ENCODE peak calls at places on chromosomes 13 and 19, in five cellular contexts. G is nephron progenitor cell, K is A549, V is astrocyte, P is AG09319. E is an unnamed sample.

GRCh38 chr13:33015791-33016323 is 366 bp upstream of the KL start:
- DNase-seq in G (peak), K (no peak), V (no peak), P (no peak), E (peak)

GRCh38 chr19:4504874-4505569 is 13.3 kb downstream of the PLIN4 start:
- DNase-seq in G (no peak), K (no peak), V (no peak), P (no peak), E (no peak)

GRCh38 chr13:42393573-42394360 is 121.8 kb downstream of the AKAP11 start:
- DNase-seq in G (no peak), K (no peak), V (no peak), P (no peak), E (no peak)

GRCh38 chr13:85651440-85651839 is 147.8 kb downstream of the SLITRK6 start:
- DNase-seq in G (no peak), K (no peak), V (peak), P (no peak), E (no peak)

GRCh38 chr13:27354379-27354778 is 70.0 kb upstream of the GTF3A start:
- DNase-seq in G (no peak), K (no peak), V (peak), P (peak), E (no peak)

GRCh38 chr13:27933580-27934328 is 14.0 kb downstream of the PDX1 start:
- DNase-seq in G (no peak), K (no peak), V (no peak), P (no peak), E (peak)

GRCh38 chr13:112774448-112774792 is 84.6 kb downstream of the ATP11A start:
- DNase-seq in G (no peak), K (no peak), V (no peak), P (no peak), E (no peak)

GRCh38 chr19:51366050-51366998 is at the start of gene ETFB:
- DNase-seq in G (peak), K (peak), V (peak), P (peak), E (peak)

GRCh38 chr19:35451278-35452096 is 3.4 kb downstream of the FFAR2 start:
- DNase-seq in G (no peak), K (no peak), V (no peak), P (no peak), E (no peak)

GRCh38 chr19:41998246-41999020 is 4.4 kb upstream of the ATP1A3 start:
- DNase-seq in G (peak), K (peak), V (no peak), P (no peak), E (peak)

GRCh38 chr19:355134-355533 is 10.5 kb upstream of the MIER2 start:
- DNase-seq in G (no peak), K (no peak), V (no peak), P (no peak), E (no peak)

GRCh38 chr13:73945371-73945770 is 188.8 kb downstream of the KLF12 start:
- DNase-seq in G (no peak), K (no peak), V (no peak), P (no peak), E (no peak)

GRCh38 chr13:75217949-75218348 is 264.0 kb downstream of the TBC1D4 start:
- DNase-seq in G (no peak), K (no peak), V (peak), P (peak), E (no peak)

GRCh38 chr13:42064259-42064658 is 15.8 kb downstream of the DGKH start:
- DNase-seq in G (no peak), K (no peak), V (peak), P (no peak), E (no peak)

GRCh38 chr13:91058066-91058465 is 289.4 kb upstream of the MIR17HG start:
- DNase-seq in G (peak), K (peak), V (peak), P (no peak), E (no peak)

GRCh38 chr13:93736909-93737308 is 510.3 kb downstream of the GPC6 start:
- DNase-seq in G (no peak), K (no peak), V (no peak), P (no peak), E (no peak)

GRCh38 chr19:10660346-10660745 is 6.2 kb downstream of the ILF3 start:
- DNase-seq in G (no peak), K (no peak), V (no peak), P (no peak), E (no peak)

GRCh38 chr13:64928704-64929499 is 2301.2 kb downstream of the PCDH9 start:
- DNase-seq in G (no peak), K (peak), V (peak), P (no peak), E (no peak)

GRCh38 chr13:113596321-113597200 is 12.0 kb downstream of the TFDP1 start:
- DNase-seq in G (no peak), K (no peak), V (no peak), P (no peak), E (no peak)

GRCh38 chr19:17346109-17346671 is 8.8 kb downstream of the GTPBP3 start:
- DNase-seq in G (peak), K (peak), V (no peak), P (no peak), E (peak)

GRCh38 chr13:60562081-60562764 is 165.2 kb downstream of the TDRD3 start:
- DNase-seq in G (no peak), K (no peak), V (no peak), P (no peak), E (no peak)

GRCh38 chr19:38210458-38210987 is 13.5 kb downstream of the DPF1 start:
- DNase-seq in G (peak), K (no peak), V (no peak), P (no peak), E (no peak)

GRCh38 chr13:75541287-75541686 is 3.6 kb upstream of the COMMD6 start:
- DNase-seq in G (no peak), K (no peak), V (no peak), P (no peak), E (no peak)

GRCh38 chr19:58336216-58336615 is 9.4 kb downstream of the ZSCAN22 start:
- DNase-seq in G (no peak), K (no peak), V (no peak), P (no peak), E (no peak)

GRCh38 chr13:35994131-35994966 is 136.8 kb downstream of the DCLK1 start:
- DNase-seq in G (no peak), K (no peak), V (peak), P (peak), E (no peak)

GRCh38 chr13:66528903-66529576 is 701.1 kb downstream of the PCDH9 start:
- DNase-seq in G (no peak), K (no peak), V (peak), P (no peak), E (no peak)

GRCh38 chr13:49995535-49996165 is 1.2 kb upstream of the TRIM13 start:
- DNase-seq in G (no peak), K (no peak), V (peak), P (no peak), E (no peak)

GRCh38 chr13:98959775-98960325 is 18.0 kb downstream of the DOCK9 start:
- DNase-seq in G (no peak), K (no peak), V (no peak), P (no peak), E (no peak)

GRCh38 chr13:72163671-72164070 is 296.7 kb upstream of the DACH1 start:
- DNase-seq in G (no peak), K (no peak), V (peak), P (no peak), E (no peak)

GRCh38 chr13:76522083-76522755 is 364.0 kb downstream of the KCTD12 start:
- DNase-seq in G (no peak), K (no peak), V (peak), P (no peak), E (no peak)

GRCh38 chr13:106772202-106772601 is 204.3 kb upstream of the ARGLU1 start:
- DNase-seq in G (no peak), K (no peak), V (no peak), P (no peak), E (no peak)

GRCh38 chr19:58519087-58519354 is 589 bp downstream of the ZBTB45 start:
- DNase-seq in G (peak), K (peak), V (peak), P (peak), E (peak)

GRCh38 chr19:37950471-37951175 is 43.6 kb downstream of the SIPA1L3 start:
- DNase-seq in G (no peak), K (no peak), V (no peak), P (no peak), E (no peak)

GRCh38 chr13:109610517-109610916 is 175.9 kb downstream of the IRS2 start:
- DNase-seq in G (peak), K (peak), V (no peak), P (no peak), E (peak)

GRCh38 chr13:31909889-31910551 is 121.6 kb upstream of the FRY start:
- DNase-seq in G (peak), K (peak), V (peak), P (no peak), E (peak)

GRCh38 chr19:2089001-2089711 is 7.0 kb downstream of the MOB3A start:
- DNase-seq in G (no peak), K (no peak), V (peak), P (no peak), E (no peak)

GRCh38 chr19:38959618-38960017 is 15.9 kb downstream of the FBXO17 start:
- DNase-seq in G (no peak), K (no peak), V (no peak), P (no peak), E (no peak)

GRCh38 chr13:109412232-109412935 is 374.0 kb downstream of the IRS2 start:
- DNase-seq in G (peak), K (peak), V (peak), P (no peak), E (peak)

GRCh38 chr19:3398114-3398899 is 31.9 kb downstream of the NFIC start:
- DNase-seq in G (peak), K (no peak), V (no peak), P (no peak), E (no peak)

GRCh38 chr19:3402631-3403443 is 36.5 kb downstream of the NFIC start:
- DNase-seq in G (no peak), K (no peak), V (no peak), P (no peak), E (no peak)

GRCh38 chr19:3403489-3404323 is 37.3 kb downstream of the NFIC start:
- DNase-seq in G (no peak), K (no peak), V (peak), P (peak), E (no peak)

GRCh38 chr19:3398900-3399278 is 32.5 kb downstream of the NFIC start:
- DNase-seq in G (no peak), K (no peak), V (no peak), P (no peak), E (no peak)

GRCh38 chr19:3401004-3401768 is 34.8 kb downstream of the NFIC start:
- DNase-seq in G (no peak), K (no peak), V (no peak), P (no peak), E (no peak)
- TF ChIP-seq CTCF in G (no peak), K (no peak), V (no peak), P (no peak), E (no peak)

GRCh38 chr19:54299126-54299498 is 13.9 kb downstream of the LILRA5 start:
- DNase-seq in G (no peak), K (no peak), V (no peak), P (no peak), E (no peak)

GRCh38 chr19:54299515-54299914 is 13.5 kb downstream of the LILRA5 start:
- DNase-seq in G (no peak), K (no peak), V (no peak), P (no peak), E (no peak)

GRCh38 chr19:54298357-54299125 is 14.4 kb downstream of the LILRA5 start:
- DNase-seq in G (no peak), K (no peak), V (no peak), P (no peak), E (no peak)

GRCh38 chr19:54294539-54294938 is 13.6 kb upstream of the LILRB2 start:
- DNase-seq in G (no peak), K (no peak), V (no peak), P (no peak), E (no peak)

GRCh38 chr19:54297759-54298305 is 15.1 kb downstream of the LILRA5 start:
- DNase-seq in G (no peak), K (peak), V (no peak), P (no peak), E (peak)
- TF ChIP-seq CTCF in G (no peak), K (no peak), V (no peak), P (no peak), E (no peak)

DNA sequence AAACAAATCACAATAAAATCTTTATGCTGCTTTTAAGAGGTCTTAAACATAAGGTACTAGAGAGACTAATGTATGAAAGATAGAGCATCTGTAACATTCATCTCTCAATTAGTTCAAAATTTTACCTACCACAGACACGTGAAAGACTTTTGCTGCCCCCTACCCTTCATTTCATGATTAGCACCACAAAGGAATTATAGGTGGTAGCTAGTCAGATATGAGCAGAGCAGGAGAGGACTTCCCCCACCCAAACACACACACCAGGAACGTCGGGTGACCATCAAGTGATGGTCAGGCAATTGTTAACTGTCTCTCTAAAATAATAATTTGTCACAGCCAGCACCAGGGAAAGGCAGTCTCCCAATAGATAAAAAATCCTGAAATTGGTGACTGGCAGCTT is 1531.7 kb upstream of the SPRY2 start:
- DNase-seq in G (peak), K (peak), V (no peak), P (no peak), E (peak)
- TF ChIP-seq CTCF in G (peak), K (no peak), V (peak), P (no peak), E (no peak)

DNA sequence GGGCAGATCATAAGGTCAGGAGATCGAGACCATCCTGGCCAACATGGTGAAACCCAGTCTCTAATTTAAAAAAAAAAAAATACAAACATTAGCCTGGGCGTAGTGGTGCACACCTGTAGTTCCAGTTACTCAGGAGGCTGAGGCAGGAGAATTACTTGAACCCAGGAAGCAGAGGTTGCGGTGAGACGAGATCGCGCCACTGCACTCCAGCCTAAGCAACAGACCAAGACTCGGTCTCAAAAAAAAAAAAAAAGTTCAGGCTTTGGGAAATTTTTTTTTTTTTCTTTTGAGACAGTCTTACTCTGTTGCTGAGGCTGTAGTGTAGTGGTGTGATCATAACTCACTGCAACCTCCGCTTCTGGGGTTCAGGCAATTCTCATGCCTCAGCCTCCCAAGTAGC is 14.7 kb downstream of the LSM14A start:
- DNase-seq in G (no peak), K (no peak), V (no peak), P (no peak), E (no peak)
- TF ChIP-seq CTCF in G (no peak), K (no peak), V (no peak), P (no peak), E (no peak)

GRCh38 chr13:29422015-29422414 is 173.5 kb downstream of the SLC7A1 start:
- DNase-seq in G (no peak), K (no peak), V (no peak), P (no peak), E (no peak)

GRCh38 chr13:29423050-29423449 is 172.4 kb downstream of the SLC7A1 start:
- DNase-seq in G (no peak), K (no peak), V (no peak), P (no peak), E (no peak)

GRCh38 chr13:29418026-29418425 is 177.5 kb downstream of the SLC7A1 start:
- DNase-seq in G (no peak), K (no peak), V (no peak), P (no peak), E (no peak)
- TF ChIP-seq CTCF in G (peak), K (no peak), V (no peak), P (no peak), E (no peak)